ENCODE peak calls at places on chromosome 16, in seven cellular contexts. C is lower leg skin; G is stimulated activated CD8-positive, alpha-beta memory T cell treated with anti-CD3 and anti-CD28 coated beads, Interleukin-7, amount 100 ng/mL, for 24 hours; J is pancreas; Q is activated T-helper 1 cell treated with anti-CD3 and anti-CD28 coated beads, Interleukin-12 subunit alpha, Interleukin-12 subunit beta, Interleukin-2, Interleukin-4 antibody, amounts not matched to agents 30 ng/mL and 10 ng/mL and 1 ng/mL, durations not matched to agents 14 hours and 24 hours and 36 hours; R is HCT116; H is astrocyte. Z is an unnamed sample.

GRCh38 chr16:23334950-23335349 is 32.8 kb downstream of the SCNN1B start:
- DNase-seq in Q (no peak), G (no peak), R (no peak), J (no peak), H (no peak), C (no peak), Z (no peak)

GRCh38 chr16:69376393-69377059 is 9.3 kb downstream of the TERF2 start:
- DNase-seq in C (no peak), G (no peak), J (no peak), R (no peak), H (no peak), Q (no peak), Z (no peak)

GRCh38 chr16:85457366-85457765 is 155.8 kb upstream of the GSE1 start:
- DNase-seq in G (no peak), Q (no peak), J (no peak), R (no peak), C (no peak), H (no peak), Z (no peak)

GRCh38 chr16:23466162-23466885 is 13.3 kb upstream of the COG7 start:
- DNase-seq in G (no peak), Q (no peak), R (no peak), C (no peak), H (peak), J (no peak), Z (peak)

GRCh38 chr16:4945560-4946502 is 8.9 kb upstream of the PPL start:
- DNase-seq in R (peak), Q (no peak), G (no peak), J (peak), H (no peak), C (peak), Z (no peak)

GRCh38 chr16:69179255-69180010 is 7.5 kb upstream of the SNTB2 start:
- DNase-seq in R (no peak), C (peak), J (peak), G (no peak), H (peak), Q (no peak), Z (no peak)

GRCh38 chr16:22007159-22007508 is 777 bp upstream of the MOSMO start:
- DNase-seq in H (no peak), C (no peak), J (no peak), R (no peak), Q (no peak), G (no peak), Z (no peak)

GRCh38 chr16:84585886-84586285 is 32.0 kb downstream of the COTL1 start:
- DNase-seq in R (peak), H (no peak), Q (no peak), C (no peak), J (no peak), G (no peak), Z (no peak)

GRCh38 chr16:79156761-79157160 is 443.8 kb downstream of the MAF start:
- DNase-seq in C (no peak), G (no peak), R (no peak), J (no peak), H (no peak), Q (no peak), Z (no peak)

GRCh38 chr16:818132-818531 is 17.6 kb upstream of the GNG13 start:
- DNase-seq in J (no peak), H (no peak), G (no peak), Q (no peak), R (no peak), C (no peak), Z (no peak)

GRCh38 chr16:86856946-86857586 is 278.7 kb downstream of the FOXL1 start:
- DNase-seq in H (no peak), J (no peak), G (no peak), C (no peak), R (no peak), Q (no peak), Z (no peak)

GRCh38 chr16:72371307-72372081 is 199.5 kb upstream of the PMFBP1 start:
- DNase-seq in J (no peak), H (peak), Q (no peak), C (no peak), G (no peak), R (peak), Z (no peak)

GRCh38 chr16:3030128-3030871 is 6.4 kb downstream of the BICDL2 start:
- DNase-seq in Q (no peak), G (no peak), R (no peak), H (no peak), J (peak), C (no peak), Z (no peak)

GRCh38 chr16:8955828-8956227 is 7.9 kb downstream of the USP7 start:
- DNase-seq in Q (no peak), J (no peak), H (no peak), G (no peak), C (no peak), R (no peak), Z (no peak)

GRCh38 chr16:56370836-56371235 is 54.5 kb downstream of the AMFR start:
- DNase-seq in J (peak), C (no peak), R (no peak), G (no peak), H (no peak), Q (no peak), Z (no peak)

GRCh38 chr16:80883159-80883642 is 78.8 kb upstream of the CDYL2 start:
- DNase-seq in R (no peak), C (no peak), Q (no peak), G (no peak), J (no peak), H (no peak), Z (no peak)

GRCh38 chr16:31508706-31509523 is 724 bp upstream of the RUSF1 start:
- DNase-seq in Q (no peak), J (no peak), H (peak), G (no peak), C (no peak), R (no peak), Z (no peak)

GRCh38 chr16:57147381-57148191 is 38.3 kb downstream of the PSME3IP1 start:
- DNase-seq in J (no peak), C (peak), H (no peak), R (no peak), G (no peak), Q (no peak), Z (no peak)

GRCh38 chr16:85699628-85700027 is 10.9 kb upstream of the GINS2 start:
- DNase-seq in Q (no peak), G (no peak), H (peak), C (no peak), R (no peak), J (no peak), Z (no peak)

GRCh38 chr16:17939723-17940122 is 396.8 kb downstream of the NPIPA8 start:
- DNase-seq in H (no peak), Q (no peak), J (no peak), C (no peak), G (no peak), R (no peak), Z (no peak)

GRCh38 chr16:79334127-79334526 is 266.4 kb downstream of the MAF start:
- DNase-seq in C (peak), Q (no peak), H (no peak), G (peak), R (no peak), J (no peak), Z (no peak)

GRCh38 chr16:77238593-77238992 is 39.4 kb downstream of the SYCE1L start:
- DNase-seq in H (no peak), R (no peak), G (no peak), C (no peak), J (no peak), Q (no peak), Z (no peak)

GRCh38 chr16:67674851-67675578 is 8.4 kb downstream of the C16orf86 start:
- DNase-seq in R (no peak), Q (no peak), J (peak), H (no peak), C (no peak), G (no peak), Z (no peak)

GRCh38 chr16:66382171-66382965 is 15.9 kb downstream of the CDH5 start:
- DNase-seq in J (no peak), H (peak), Q (no peak), R (no peak), G (no peak), C (no peak), Z (peak)